ENCODE peak calls at places on chromosomes 1 and 21, in ten cellular contexts. One of them, this sample, is unnamed.

GRCh38 chr1:207913951-207914350 is 3.0 kb upstream of the CD34 start:
- DNase-seq in adrenal gland: no peak
- DNase-seq in BE2C: no peak
- DNase-seq in fibroblast of lung: no peak
- DNase-seq in upper lobe of right lung: no peak
- DNase-seq in MCF 10A: no peak
- DNase-seq in fibroblast of pulmonary artery: peak; percentile 27
- DNase-seq in heart left ventricle: no peak
- DNase-seq in sigmoid colon: no peak
- DNase-seq in cardiac fibroblast: no peak
- DNase-seq in this sample: no peak

GRCh38 chr1:25825605-25826004 is 5.9 kb downstream of the MTFR1L start:
- DNase-seq in adrenal gland: no peak
- DNase-seq in BE2C: no peak
- DNase-seq in fibroblast of lung: no peak
- DNase-seq in upper lobe of right lung: no peak
- DNase-seq in MCF 10A: no peak
- DNase-seq in fibroblast of pulmonary artery: no peak
- DNase-seq in heart left ventricle: no peak
- DNase-seq in sigmoid colon: no peak
- DNase-seq in cardiac fibroblast: no peak
- DNase-seq in this sample: no peak

GRCh38 chr1:91007827-91008226 is 14.0 kb downstream of the ZNF644 start:
- DNase-seq in adrenal gland: no peak
- DNase-seq in BE2C: no peak
- DNase-seq in fibroblast of lung: no peak
- DNase-seq in upper lobe of right lung: no peak
- DNase-seq in MCF 10A: no peak
- DNase-seq in fibroblast of pulmonary artery: no peak
- DNase-seq in heart left ventricle: no peak
- DNase-seq in sigmoid colon: no peak
- DNase-seq in cardiac fibroblast: no peak
- DNase-seq in this sample: no peak

GRCh38 chr1:72526926-72527325 is 244.6 kb upstream of the NEGR1 start:
- DNase-seq in adrenal gland: no peak
- DNase-seq in BE2C: no peak
- DNase-seq in fibroblast of lung: peak; percentile 87
- DNase-seq in upper lobe of right lung: no peak
- DNase-seq in MCF 10A: no peak
- DNase-seq in fibroblast of pulmonary artery: peak; percentile 77
- DNase-seq in heart left ventricle: no peak
- DNase-seq in sigmoid colon: no peak
- DNase-seq in cardiac fibroblast: peak; percentile 74
- DNase-seq in this sample: no peak

GRCh38 chr1:9373614-9374013 is 80.9 kb downstream of the SPSB1 start:
- DNase-seq in adrenal gland: no peak
- DNase-seq in BE2C: no peak
- DNase-seq in fibroblast of lung: no peak
- DNase-seq in upper lobe of right lung: no peak
- DNase-seq in MCF 10A: no peak
- DNase-seq in fibroblast of pulmonary artery: peak; percentile 64
- DNase-seq in heart left ventricle: no peak
- DNase-seq in sigmoid colon: no peak
- DNase-seq in cardiac fibroblast: peak; percentile 30
- DNase-seq in this sample: no peak

GRCh38 chr1:58041621-58042020 is 504.9 kb downstream of the OMA1 start:
- DNase-seq in adrenal gland: no peak
- DNase-seq in BE2C: no peak
- DNase-seq in fibroblast of lung: peak; percentile 64
- DNase-seq in upper lobe of right lung: no peak
- DNase-seq in MCF 10A: peak; percentile 10
- DNase-seq in fibroblast of pulmonary artery: no peak
- DNase-seq in heart left ventricle: no peak
- DNase-seq in sigmoid colon: no peak
- DNase-seq in cardiac fibroblast: no peak
- DNase-seq in this sample: no peak

GRCh38 chr1:228341450-228341813 is 65.2 kb downstream of the TRIM11 start:
- DNase-seq in adrenal gland: peak; percentile 4
- DNase-seq in BE2C: no peak
- DNase-seq in fibroblast of lung: no peak
- DNase-seq in upper lobe of right lung: no peak
- DNase-seq in MCF 10A: no peak
- DNase-seq in fibroblast of pulmonary artery: no peak
- DNase-seq in heart left ventricle: peak; percentile 16
- DNase-seq in sigmoid colon: peak; percentile 53
- DNase-seq in cardiac fibroblast: no peak
- DNase-seq in this sample: peak; percentile 7

GRCh38 chr21:32423320-32423719 is 10.8 kb downstream of the EVA1C start:
- DNase-seq in adrenal gland: no peak
- DNase-seq in BE2C: no peak
- DNase-seq in fibroblast of lung: peak; percentile 98
- DNase-seq in upper lobe of right lung: no peak
- DNase-seq in MCF 10A: peak; percentile 37
- DNase-seq in fibroblast of pulmonary artery: peak; percentile 65
- DNase-seq in heart left ventricle: no peak
- DNase-seq in sigmoid colon: no peak
- DNase-seq in cardiac fibroblast: peak; percentile 91
- DNase-seq in this sample: no peak

GRCh38 chr21:15208787-15209186 is 144.0 kb upstream of the NRIP1 start:
- DNase-seq in adrenal gland: no peak
- DNase-seq in BE2C: no peak
- DNase-seq in fibroblast of lung: no peak
- DNase-seq in upper lobe of right lung: no peak
- DNase-seq in MCF 10A: no peak
- DNase-seq in fibroblast of pulmonary artery: no peak
- DNase-seq in heart left ventricle: no peak
- DNase-seq in sigmoid colon: no peak
- DNase-seq in cardiac fibroblast: no peak
- DNase-seq in this sample: no peak

GRCh38 chr1:218693584-218693983 is 348.4 kb downstream of the TGFB2 start:
- DNase-seq in adrenal gland: no peak
- DNase-seq in BE2C: no peak
- DNase-seq in fibroblast of lung: no peak
- DNase-seq in upper lobe of right lung: no peak
- DNase-seq in MCF 10A: no peak
- DNase-seq in fibroblast of pulmonary artery: no peak
- DNase-seq in heart left ventricle: no peak
- DNase-seq in sigmoid colon: no peak
- DNase-seq in cardiac fibroblast: no peak
- DNase-seq in this sample: no peak

GRCh38 chr1:53693361-53693760 is 45.6 kb downstream of the GLIS1 start:
- DNase-seq in adrenal gland: no peak
- DNase-seq in BE2C: no peak
- DNase-seq in fibroblast of lung: peak; percentile 34
- DNase-seq in upper lobe of right lung: no peak
- DNase-seq in MCF 10A: no peak
- DNase-seq in fibroblast of pulmonary artery: no peak
- DNase-seq in heart left ventricle: no peak
- DNase-seq in sigmoid colon: no peak
- DNase-seq in cardiac fibroblast: no peak
- DNase-seq in this sample: no peak

GRCh38 chr1:33010946-33011731 is 25.5 kb downstream of the AK2 start:
- DNase-seq in adrenal gland: peak; percentile 73
- DNase-seq in BE2C: no peak
- DNase-seq in fibroblast of lung: peak; percentile 79
- DNase-seq in upper lobe of right lung: no peak
- DNase-seq in MCF 10A: peak; percentile 61
- DNase-seq in fibroblast of pulmonary artery: peak; percentile 72
- DNase-seq in heart left ventricle: peak; percentile 74
- DNase-seq in sigmoid colon: peak; percentile 78
- DNase-seq in cardiac fibroblast: no peak
- DNase-seq in this sample: peak; percentile 67

GRCh38 chr1:61638296-61638695 is 86.6 kb downstream of the TM2D1 start:
- DNase-seq in adrenal gland: no peak
- DNase-seq in BE2C: no peak
- DNase-seq in fibroblast of lung: no peak
- DNase-seq in upper lobe of right lung: no peak
- DNase-seq in MCF 10A: no peak
- DNase-seq in fibroblast of pulmonary artery: peak; percentile 74
- DNase-seq in heart left ventricle: no peak
- DNase-seq in sigmoid colon: no peak
- DNase-seq in cardiac fibroblast: peak; percentile 65
- DNase-seq in this sample: no peak

GRCh38 chr1:107058245-107059032 is 2.0 kb downstream of the PRMT6 start:
- DNase-seq in adrenal gland: no peak
- DNase-seq in BE2C: no peak
- DNase-seq in fibroblast of lung: no peak
- DNase-seq in upper lobe of right lung: no peak
- DNase-seq in MCF 10A: no peak
- DNase-seq in fibroblast of pulmonary artery: no peak
- DNase-seq in heart left ventricle: no peak
- DNase-seq in sigmoid colon: no peak
- DNase-seq in cardiac fibroblast: no peak
- DNase-seq in this sample: no peak

GRCh38 chr21:41501919-41502318 is 6.0 kb downstream of the TMPRSS2 start:
- DNase-seq in adrenal gland: no peak
- DNase-seq in BE2C: no peak
- DNase-seq in fibroblast of lung: peak; percentile 20
- DNase-seq in upper lobe of right lung: no peak
- DNase-seq in MCF 10A: peak; percentile 16
- DNase-seq in fibroblast of pulmonary artery: no peak
- DNase-seq in heart left ventricle: no peak
- DNase-seq in sigmoid colon: no peak
- DNase-seq in cardiac fibroblast: no peak
- DNase-seq in this sample: no peak

DNA sequence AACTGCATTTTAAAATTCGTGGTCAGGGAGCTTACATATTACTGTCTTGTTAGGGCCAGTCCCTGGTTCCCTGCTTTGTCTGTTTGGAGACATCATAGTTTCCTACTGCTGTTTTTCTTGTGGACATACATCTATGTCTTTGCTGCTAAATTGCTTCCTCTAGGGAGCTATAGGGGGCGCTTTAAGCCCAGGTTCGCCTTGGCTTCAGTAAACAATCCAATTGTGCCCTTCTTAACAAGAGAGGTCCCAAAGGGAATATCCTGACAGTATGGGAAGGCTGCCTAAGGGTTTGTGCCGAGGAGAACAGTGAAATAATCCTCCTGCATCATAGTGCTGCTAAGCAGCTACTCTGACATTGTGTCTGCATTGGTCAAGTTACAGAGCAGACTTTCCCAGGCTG is 112.5 kb downstream of the USH2A start:
- DNase-seq in adrenal gland: peak; percentile 24
- DNase-seq in BE2C: peak; percentile 75
- DNase-seq in fibroblast of lung: peak; percentile 28
- DNase-seq in upper lobe of right lung: no peak
- DNase-seq in MCF 10A: peak; percentile 75
- DNase-seq in fibroblast of pulmonary artery: peak; percentile 65
- DNase-seq in heart left ventricle: no peak
- DNase-seq in sigmoid colon: no peak
- DNase-seq in cardiac fibroblast: peak; percentile 78
- DNase-seq in this sample: no peak
- TF ChIP-seq CTCF in adrenal gland: peak; percentile 41
- TF ChIP-seq CTCF in BE2C: peak; percentile 97
- TF ChIP-seq CTCF in fibroblast of lung: peak; percentile 75
- TF ChIP-seq CTCF in upper lobe of right lung: peak; percentile 36
- TF ChIP-seq CTCF in MCF 10A: peak; percentile 95
- TF ChIP-seq CTCF in fibroblast of pulmonary artery: peak; percentile 67
- TF ChIP-seq CTCF in heart left ventricle: peak; percentile 33
- TF ChIP-seq CTCF in sigmoid colon: no peak
- TF ChIP-seq CTCF in cardiac fibroblast: peak; percentile 59
- TF ChIP-seq CTCF in this sample: peak; percentile 9

GRCh38 chr1:77416692-77417450 is 135.1 kb downstream of the AK5 start:
- DNase-seq in adrenal gland: no peak
- DNase-seq in BE2C: peak; percentile 21
- DNase-seq in fibroblast of lung: no peak
- DNase-seq in upper lobe of right lung: no peak
- DNase-seq in MCF 10A: peak; percentile 55
- DNase-seq in fibroblast of pulmonary artery: peak; percentile 52
- DNase-seq in heart left ventricle: no peak
- DNase-seq in sigmoid colon: no peak
- DNase-seq in cardiac fibroblast: peak; percentile 58
- DNase-seq in this sample: no peak
- TF ChIP-seq CTCF in adrenal gland: peak; percentile 12
- TF ChIP-seq CTCF in BE2C: peak; percentile 57
- TF ChIP-seq CTCF in fibroblast of lung: peak; percentile 49
- TF ChIP-seq CTCF in upper lobe of right lung: peak; percentile 33
- TF ChIP-seq CTCF in MCF 10A: peak; percentile 41
- TF ChIP-seq CTCF in fibroblast of pulmonary artery: peak; percentile 52
- TF ChIP-seq CTCF in heart left ventricle: no peak
- TF ChIP-seq CTCF in sigmoid colon: no peak
- TF ChIP-seq CTCF in cardiac fibroblast: peak; percentile 53
- TF ChIP-seq CTCF in this sample: no peak

DNA sequence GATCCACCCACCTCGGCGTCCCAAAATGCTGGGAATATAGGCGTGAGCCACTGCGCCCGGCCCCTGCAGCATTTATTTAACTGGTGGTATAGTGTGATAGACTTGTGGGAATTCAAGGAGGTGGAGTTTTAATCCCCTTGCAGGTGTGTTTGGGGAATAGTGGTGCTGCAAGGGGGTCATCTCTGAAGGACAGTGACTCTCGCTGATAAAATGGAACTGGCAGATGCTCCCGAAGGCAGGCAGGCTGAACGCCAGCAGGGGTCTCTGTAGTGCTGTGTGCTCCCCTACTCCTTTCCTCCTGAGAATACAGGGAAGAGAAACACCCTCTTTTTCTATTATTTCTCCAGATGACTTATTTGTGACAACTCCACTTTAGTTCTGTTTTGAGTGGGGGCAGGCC is 4.0 kb downstream of the OSCP1 start:
- DNase-seq in adrenal gland: no peak
- DNase-seq in BE2C: peak; percentile 39
- DNase-seq in fibroblast of lung: no peak
- DNase-seq in upper lobe of right lung: no peak
- DNase-seq in MCF 10A: no peak
- DNase-seq in fibroblast of pulmonary artery: no peak
- DNase-seq in heart left ventricle: no peak
- DNase-seq in sigmoid colon: no peak
- DNase-seq in cardiac fibroblast: no peak
- DNase-seq in this sample: no peak
- TF ChIP-seq CTCF in adrenal gland: no peak
- TF ChIP-seq CTCF in BE2C: peak; percentile 62
- TF ChIP-seq CTCF in fibroblast of lung: peak; percentile 9
- TF ChIP-seq CTCF in upper lobe of right lung: peak; percentile 20
- TF ChIP-seq CTCF in MCF 10A: no peak
- TF ChIP-seq CTCF in fibroblast of pulmonary artery: no peak
- TF ChIP-seq CTCF in heart left ventricle: no peak
- TF ChIP-seq CTCF in sigmoid colon: no peak
- TF ChIP-seq CTCF in cardiac fibroblast: peak; percentile 4
- TF ChIP-seq CTCF in this sample: no peak

DNA sequence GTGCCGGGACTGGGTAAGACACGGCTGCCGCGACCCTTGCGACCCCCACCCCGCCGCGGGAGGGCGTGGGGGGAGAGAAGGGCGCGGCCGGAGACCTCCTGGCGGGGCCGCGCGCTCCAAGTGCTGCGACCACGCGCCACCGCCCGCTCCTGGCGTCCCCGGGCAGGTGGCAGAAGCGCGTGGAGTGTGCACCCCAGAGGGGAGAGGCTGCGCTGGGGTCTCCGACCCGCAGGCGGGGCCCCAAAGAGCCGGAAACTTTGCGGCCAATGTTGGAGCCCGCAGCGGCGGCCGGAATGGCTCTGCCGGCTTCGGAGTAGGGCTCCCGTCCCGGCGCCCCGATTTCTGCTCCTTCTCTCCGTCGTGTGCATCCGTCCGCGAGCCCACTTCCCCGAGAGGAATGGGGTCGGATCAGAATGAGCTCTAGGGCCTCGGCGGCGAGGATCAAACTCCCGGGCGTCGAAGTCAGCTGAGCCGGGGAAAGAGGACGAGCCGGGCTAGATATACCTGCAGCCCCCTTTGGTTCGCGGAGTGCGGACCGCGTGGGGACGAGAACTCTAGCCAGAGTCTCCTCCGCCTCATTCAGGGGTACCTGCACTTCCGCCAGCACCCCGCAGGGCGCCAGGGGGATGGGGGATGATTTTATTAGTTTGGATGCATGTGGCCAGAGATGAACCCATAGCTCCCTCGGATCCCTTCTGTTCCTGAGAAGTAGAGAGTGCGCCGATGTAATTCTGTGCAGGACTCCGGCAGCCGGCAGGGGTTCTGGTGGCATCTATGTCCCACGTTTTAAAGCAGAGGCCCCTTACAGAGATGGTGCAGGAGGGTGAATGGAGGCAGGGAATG is 751 bp downstream of the STUM start:
- DNase-seq in adrenal gland: no peak
- DNase-seq in BE2C: no peak
- DNase-seq in fibroblast of lung: no peak
- DNase-seq in upper lobe of right lung: no peak
- DNase-seq in MCF 10A: no peak
- DNase-seq in fibroblast of pulmonary artery: no peak
- DNase-seq in heart left ventricle: no peak
- DNase-seq in sigmoid colon: no peak
- DNase-seq in cardiac fibroblast: no peak
- DNase-seq in this sample: no peak
- TF ChIP-seq CTCF in adrenal gland: no peak
- TF ChIP-seq CTCF in BE2C: no peak
- TF ChIP-seq CTCF in fibroblast of lung: no peak
- TF ChIP-seq CTCF in upper lobe of right lung: no peak
- TF ChIP-seq CTCF in MCF 10A: no peak
- TF ChIP-seq CTCF in fibroblast of pulmonary artery: no peak
- TF ChIP-seq CTCF in heart left ventricle: no peak
- TF ChIP-seq CTCF in sigmoid colon: no peak
- TF ChIP-seq CTCF in cardiac fibroblast: no peak
- TF ChIP-seq CTCF in this sample: no peak